ENCODE peak calls at places on chromosomes 2 and 18, in four cellular contexts. B, E, D and F are unnamed samples.

GRCh38 chr2:157233506-157233905 is 24.0 kb upstream of the GALNT5 start:
- DNase-seq in B (peak; percentile 49), E (no peak), D (no peak), F (no peak)

GRCh38 chr2:134252092-134252775 is 1.6 kb upstream of the MGAT5 start:
- DNase-seq in B (no peak), E (no peak), D (no peak), F (no peak)

GRCh38 chr2:143397886-143398614 is 268.8 kb downstream of the ARHGAP15 start:
- DNase-seq in B (peak; percentile 66), E (no peak), D (no peak), F (no peak)

GRCh38 chr2:230924092-230924469 is 961 bp downstream of the GPR55 start:
- DNase-seq in B (no peak), E (no peak), D (no peak), F (no peak)

GRCh38 chr2:219073413-219074129 is 12.8 kb upstream of the IHH start:
- DNase-seq in B (peak; percentile 79), E (no peak), D (no peak), F (peak; percentile 98)

GRCh38 chr2:66803651-66804050 is 368.7 kb downstream of the MEIS1 start:
- DNase-seq in B (peak; percentile 46), E (no peak), D (no peak), F (no peak)

GRCh38 chr2:113895819-113896563 is 6.1 kb downstream of the ACTR3 start:
- DNase-seq in B (no peak), E (no peak), D (no peak), F (no peak)

GRCh38 chr2:68730828-68731227 is 3.8 kb upstream of the ARHGAP25 start:
- DNase-seq in B (no peak), E (no peak), D (no peak), F (no peak)

GRCh38 chr18:12435867-12436266 is 28.1 kb downstream of the PRELID3A start:
- DNase-seq in B (no peak), E (no peak), D (no peak), F (no peak)

GRCh38 chr2:106165064-106165463 is 29.0 kb downstream of the UXS1 start:
- DNase-seq in B (no peak), E (no peak), D (no peak), F (peak; percentile 79)

GRCh38 chr2:233803994-233804393 is 25.9 kb downstream of the MROH2A start:
- DNase-seq in B (no peak), E (no peak), D (no peak), F (no peak)